ENCODE peak calls at places on chromosomes 11 and 22, in four cellular contexts. I is IMR-90, L is H1, S is H9. A is an unnamed sample.
A peak's percentile ranks its signal among the peaks of the same experiment; 100 is the strongest.

GRCh38 chr11:27447288-27447914 is 25.2 kb downstream of the LGR4 start:
- DNase-seq in S (no peak), L (no peak), I (no peak), A (no peak)

GRCh38 chr22:28773461-28773867 is 969 bp downstream of the CCDC117 start:
- DNase-seq in I (peak; percentile 69), L (no peak), S (no peak), A (no peak)

GRCh38 chr11:8832571-8833260 is 78.3 kb upstream of the AKIP1 start:
- DNase-seq in L (no peak), I (peak; percentile 83), S (peak; percentile 49), A (peak; percentile 87)

GRCh38 chr22:43726296-43726695 is 85.8 kb downstream of the EFCAB6 start:
- DNase-seq in L (no peak), S (no peak), I (peak; percentile 11), A (no peak)

GRCh38 chr11:120086651-120087050 is 51.3 kb downstream of the TRIM29 start:
- DNase-seq in L (no peak), S (no peak), I (no peak), A (peak; percentile 61)

GRCh38 chr11:108131993-108132392 is 10.6 kb downstream of the ACAT1 start:
- DNase-seq in L (no peak), S (no peak), I (peak; percentile 8), A (no peak)

GRCh38 chr11:104776501-104777170 is 121.6 kb downstream of the CASP12 start:
- DNase-seq in S (no peak), I (peak; percentile 36), L (no peak), A (no peak)

GRCh38 chr11:75668508-75669297 is at the start of gene MAP6:
- DNase-seq in S (peak; percentile 64), I (no peak), L (peak; percentile 72), A (peak; percentile 44)

GRCh38 chr11:68936358-68936636 is 32.6 kb downstream of the IGHMBP2 start:
- DNase-seq in L (no peak), I (no peak), S (no peak), A (no peak)

GRCh38 chr22:28816994-28817530 is 16.7 kb upstream of the XBP1 start:
- DNase-seq in S (no peak), I (no peak), L (no peak), A (no peak)

GRCh38 chr11:11229691-11230090 is 123.4 kb downstream of the CSNK2A3 start:
- DNase-seq in I (peak; percentile 2), L (no peak), S (no peak), A (no peak)

GRCh38 chr11:15770798-15771414 is 585.4 kb downstream of the SOX6 start:
- DNase-seq in I (peak; percentile 52), L (peak; percentile 84), S (peak; percentile 68), A (peak; percentile 77)

GRCh38 chr22:47797546-47797945 is 1035.1 kb downstream of the TBC1D22A start:
- DNase-seq in L (no peak), S (no peak), I (no peak), A (no peak)
- H3K4me2 ChIP-seq in L (no peak overlapping the region), S (no peak overlapping the region), I (no peak overlapping the region), A (no peak overlapping the region)

GRCh38 chr11:71358963-71359567 is 89.1 kb downstream of the DHCR7 start:
- DNase-seq in I (no peak), S (no peak), L (no peak), A (no peak)
- H3K27me3 ChIP-seq in I (peaks cover 18% of the 10 kb centered on the region), S (no peaks in the 10 kb centered on the region), L (no peaks in the 10 kb centered on the region), A (no peaks in the 10 kb centered on the region)

DNA sequence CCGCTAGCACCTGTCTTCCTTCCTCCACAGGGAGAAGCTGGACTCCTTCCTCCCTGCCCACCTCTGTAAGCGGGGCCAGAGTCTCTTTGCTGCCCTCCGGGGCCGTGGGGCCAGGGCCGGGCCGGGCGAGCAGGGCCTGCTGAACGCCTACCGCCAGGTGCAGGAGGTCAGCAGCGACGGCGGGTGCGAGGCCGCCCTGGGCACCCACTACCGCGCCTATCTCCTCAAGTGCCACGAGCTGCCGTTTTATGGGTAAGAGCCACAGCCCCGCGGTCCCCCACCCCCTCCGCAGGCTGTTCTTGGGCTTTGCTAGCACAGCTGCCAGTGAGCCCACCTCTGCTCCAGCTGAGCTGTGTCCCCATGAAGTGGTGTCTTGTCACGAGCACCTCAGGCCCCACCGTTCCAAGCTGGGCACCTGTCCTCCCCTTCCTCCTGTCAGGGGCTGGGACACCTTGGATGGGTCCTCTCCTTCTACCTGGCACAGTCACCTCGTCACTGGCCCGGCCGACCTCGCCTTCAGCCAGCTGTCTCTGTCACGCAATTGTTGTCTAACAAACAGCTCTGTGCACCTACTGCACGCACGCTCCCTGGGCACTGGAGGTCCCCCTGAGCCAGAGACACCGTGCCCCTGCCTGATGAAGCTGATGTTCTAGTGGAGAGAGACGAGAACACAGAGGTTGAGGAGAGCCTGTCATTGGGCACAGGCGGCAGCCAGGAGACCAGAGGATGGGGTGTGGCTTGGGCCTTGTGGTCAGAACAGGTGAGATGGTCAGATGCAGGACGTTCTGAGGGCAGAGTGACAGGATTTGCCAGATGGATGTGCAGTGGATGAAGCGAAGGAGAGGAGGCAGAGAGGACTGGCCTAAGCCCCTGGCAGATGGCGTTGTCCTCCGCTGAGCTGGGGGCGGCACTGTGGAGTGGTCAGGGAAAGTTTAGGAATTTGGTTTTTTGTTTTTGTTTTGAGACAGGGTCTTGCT is 10.6 kb downstream of the FRMD8 start:
- DNase-seq in S (no peak), L (no peak), I (no peak), A (no peak)
- H3K56ac ChIP-seq in S (no peak overlapping the region), L (no peak overlapping the region), I (no peak overlapping the region), A (no peak overlapping the region)

GRCh38 chr11:19968860-19969259 is 191.4 kb downstream of the DBX1 start:
- DNase-seq in L (no peak), I (no peak), S (no peak), A (no peak)
- H3K4me2 ChIP-seq in L (no peak overlapping the region), I (no peak overlapping the region), S (no peak overlapping the region), A (no peak overlapping the region)

GRCh38 chr22:19235874-19236273 is 55.6 kb downstream of the CLTCL1 start:
- DNase-seq in I (no peak), L (no peak), S (no peak), A (no peak)

GRCh38 chr22:19240813-19241592 is 50.5 kb downstream of the CLTCL1 start:
- DNase-seq in I (no peak), S (no peak), L (no peak), A (no peak)

GRCh38 chr22:19239464-19239863 is 52.1 kb downstream of the CLTCL1 start:
- DNase-seq in I (no peak), L (no peak), S (no peak), A (no peak)

GRCh38 chr22:19241593-19241906 is 50.0 kb downstream of the CLTCL1 start:
- DNase-seq in L (no peak), S (no peak), I (no peak), A (no peak)

GRCh38 chr22:19238900-19239299 is 52.6 kb downstream of the CLTCL1 start:
- DNase-seq in I (no peak), S (no peak), L (no peak), A (no peak)
- H3K27me3 ChIP-seq in I (no peaks in the 10 kb centered on the region), S (no peaks in the 10 kb centered on the region), L (no peaks in the 10 kb centered on the region), A (no peaks in the 10 kb centered on the region)

GRCh38 chr11:125315088-125315740 is 150.7 kb downstream of the PKNOX2 start:
- DNase-seq in I (peak; percentile 25), S (no peak), L (no peak), A (no peak)
- H3K56ac ChIP-seq in I (no peak overlapping the region), S (no peak overlapping the region), L (no peak overlapping the region), A (no peak overlapping the region)

GRCh38 chr11:111555255-111555654 is 14.7 kb downstream of the LAYN start:
- DNase-seq in S (no peak), I (peak; percentile 79), L (no peak), A (no peak)
- H3K4me2 ChIP-seq in S (no peak overlapping the region), I (peak overlapping the region; percentile 73), L (no peak overlapping the region), A (no peak overlapping the region)

GRCh38 chr22:50526849-50527801 is 1.7 kb upstream of the SCO2 start:
- DNase-seq in L (peak; percentile 76), S (peak; percentile 88), I (no peak), A (peak; percentile 79)
- H3K27me3 ChIP-seq in L (peaks cover 55% of the 10 kb centered on the region), S (peaks cover 34% of the 10 kb centered on the region), I (peaks cover 5% of the 10 kb centered on the region), A (peaks cover 21% of the 10 kb centered on the region)

GRCh38 chr11:61632096-61632495 is 48.1 kb upstream of the DAGLA start:
- DNase-seq in L (no peak), S (no peak), I (no peak), A (no peak)

GRCh38 chr11:61627831-61628753 is 47.2 kb upstream of the SYT7 start:
- DNase-seq in I (peak; percentile 73), S (peak; percentile 86), L (peak; percentile 92), A (peak; percentile 80)

GRCh38 chr11:61629082-61629481 is 48.2 kb upstream of the SYT7 start:
- DNase-seq in S (no peak), I (no peak), L (no peak), A (no peak)

GRCh38 chr11:61626580-61627380 is 45.9 kb upstream of the SYT7 start:
- DNase-seq in S (peak; percentile 95), L (peak; percentile 71), I (peak; percentile 36), A (peak; percentile 97)

DNA sequence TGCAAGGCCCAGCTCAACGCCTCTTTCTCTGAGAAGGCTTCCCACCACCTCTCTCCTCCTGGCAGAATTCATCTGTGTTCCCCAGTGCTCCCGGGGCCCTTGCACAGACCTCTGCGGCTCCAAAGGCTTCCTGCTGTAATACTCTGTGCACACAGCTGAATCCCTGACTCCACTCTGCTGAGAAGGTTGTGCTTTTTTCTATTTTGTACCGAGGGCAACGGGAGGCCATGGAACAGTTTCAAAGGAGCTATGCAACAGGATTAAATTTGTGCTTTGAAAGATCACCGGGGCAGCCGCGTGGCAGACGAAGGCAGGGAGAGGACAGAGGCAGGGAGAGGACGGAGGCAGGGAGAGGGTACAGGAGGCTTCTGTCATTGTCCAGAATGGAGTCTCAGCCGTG is 49.2 kb upstream of the SYT7 start:
- DNase-seq in I (no peak), L (no peak), S (no peak), A (no peak)
- H3K56ac ChIP-seq in I (no peak overlapping the region), L (no peak overlapping the region), S (no peak overlapping the region), A (no peak overlapping the region)

DNA sequence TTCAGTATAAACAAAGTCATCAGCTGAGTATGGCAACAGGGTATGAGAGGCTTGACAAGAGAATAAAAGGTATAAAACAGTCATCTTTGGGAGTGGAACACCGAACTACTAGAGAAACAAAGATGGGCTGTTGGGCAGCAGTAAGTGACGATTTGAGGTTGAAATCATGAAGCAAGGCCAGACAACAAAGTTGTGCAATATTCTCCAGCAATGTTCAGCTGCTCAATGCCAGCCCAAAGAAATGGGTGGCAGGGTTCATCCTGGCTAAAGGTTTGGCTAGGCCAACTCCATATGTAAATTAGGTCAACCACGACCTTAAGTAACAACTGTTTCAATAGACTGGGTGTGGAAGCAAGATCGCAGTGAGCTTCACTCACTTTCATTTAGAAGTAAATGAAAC is 6.2 kb downstream of the APIP start:
- DNase-seq in I (no peak), L (no peak), S (no peak), A (no peak)
- H3K4me2 ChIP-seq in I (no peak overlapping the region), L (no peak overlapping the region), S (no peak overlapping the region), A (no peak overlapping the region)